ENCODE peak calls at places on chromosomes 2 and 18, in five cellular contexts. X is tibial nerve, U is H54, L is stomach, O is heart left ventricle. T is an unnamed sample.

GRCh38 chr2:15957881-15958713 is 17.7 kb downstream of the MYCN start:
- DNase-seq in X (no peak), U (no peak), L (no peak), O (no peak), T (no peak)

GRCh38 chr18:7856733-7857132 is 289.6 kb downstream of the PTPRM start:
- DNase-seq in U (no peak), L (no peak), O (no peak), X (no peak), T (no peak)

GRCh38 chr2:221570321-221571107 is 1.6 kb downstream of the EPHA4 start:
- DNase-seq in O (no peak), U (no peak), L (no peak), X (no peak), T (no peak)

GRCh38 chr2:138095336-138095735 is 131.1 kb downstream of the HNMT start:
- DNase-seq in O (no peak), U (no peak), X (no peak), L (no peak), T (no peak)

GRCh38 chr2:79977782-79978181 is 326.8 kb downstream of the LRRTM1 start:
- DNase-seq in X (no peak), U (no peak), O (no peak), L (no peak), T (no peak)

GRCh38 chr2:19746611-19747309 is 155.0 kb downstream of the TTC32 start:
- DNase-seq in X (no peak), O (no peak), U (peak), L (no peak), T (no peak)

GRCh38 chr2:142321706-142322280 is 191.0 kb upstream of the LRP1B start:
- DNase-seq in O (no peak), L (no peak), X (no peak), U (peak), T (no peak)

GRCh38 chr2:67323209-67323991 is 73.7 kb upstream of the ETAA1 start:
- DNase-seq in L (no peak), O (no peak), U (no peak), X (no peak), T (no peak)

GRCh38 chr2:98825043-98825350 is 94.1 kb upstream of the MGAT4A start:
- DNase-seq in O (no peak), X (no peak), U (no peak), L (no peak), T (no peak)

GRCh38 chr18:22816266-22817176 is 116.6 kb upstream of the RBBP8 start:
- DNase-seq in U (no peak), L (no peak), O (peak), X (no peak), T (no peak)

GRCh38 chr2:201806442-201806841 is at the start of gene CDK15:
- DNase-seq in L (no peak), O (no peak), X (no peak), U (no peak), T (peak)

GRCh38 chr2:42147641-42148274 is 21.4 kb upstream of the EML4 start:
- DNase-seq in L (no peak), U (no peak), X (no peak), O (no peak), T (no peak)

GRCh38 chr2:108396845-108397244 is 19.1 kb downstream of the SULT1C4 start:
- DNase-seq in O (no peak), U (no peak), L (no peak), X (no peak), T (no peak)

GRCh38 chr2:128781166-128781887 is 462.7 kb upstream of the HS6ST1 start:
- DNase-seq in O (no peak), U (no peak), L (no peak), X (no peak), T (peak)

GRCh38 chr2:101658387-101658786 is 39.1 kb upstream of the MAP4K4 start:
- DNase-seq in L (no peak), U (no peak), X (no peak), O (no peak), T (no peak)

GRCh38 chr2:152434395-152435182 is 99.6 kb downstream of the FMNL2 start:
- DNase-seq in X (no peak), L (no peak), U (no peak), O (no peak), T (no peak)

GRCh38 chr18:37270046-37270665 is 295.4 kb downstream of the CELF4 start:
- DNase-seq in X (peak), L (peak), O (peak), U (no peak), T (no peak)

GRCh38 chr2:17148298-17149228 is 369.7 kb downstream of the RAD51AP2 start:
- DNase-seq in O (no peak), U (no peak), L (peak), X (no peak), T (no peak)

GRCh38 chr2:10659898-10660568 is 29.7 kb downstream of the NOL10 start:
- DNase-seq in U (peak), O (no peak), L (peak), X (no peak), T (no peak)

GRCh38 chr2:202005272-202005887 is 28.3 kb upstream of the FZD7 start:
- DNase-seq in X (no peak), U (no peak), L (no peak), O (no peak), T (no peak)

GRCh38 chr2:34825671-34826070 is 1226.6 kb upstream of the FAM98A start:
- DNase-seq in O (no peak), X (no peak), U (no peak), L (no peak), T (no peak)

GRCh38 chr2:159995038-159995437 is 67.4 kb downstream of the PLA2R1 start:
- DNase-seq in O (no peak), U (no peak), X (no peak), L (no peak), T (no peak)

GRCh38 chr2:122500316-122501105 is 745.1 kb downstream of the TSN start:
- DNase-seq in O (no peak), L (no peak), U (no peak), X (no peak), T (no peak)

GRCh38 chr2:43086451-43087221 is 139.8 kb downstream of the ZFP36L2 start:
- DNase-seq in X (peak), L (no peak), O (peak), U (peak), T (peak)

GRCh38 chr2:180980943-180981898 is 816 bp downstream of the UBE2E3 start:
- DNase-seq in U (peak), O (peak), X (no peak), L (peak), T (peak)

GRCh38 chr2:96772903-96773675 is 12.4 kb downstream of the CNNM4 start:
- DNase-seq in L (no peak), U (no peak), O (no peak), X (no peak), T (no peak)

GRCh38 chr2:121502246-121502645 is 28.4 kb upstream of the RNU4ATAC start:
- DNase-seq in L (no peak), X (no peak), O (no peak), U (no peak), T (no peak)

GRCh38 chr18:13232971-13233565 is 14.5 kb downstream of the LDLRAD4 start:
- DNase-seq in O (no peak), X (no peak), U (no peak), L (no peak), T (no peak)

GRCh38 chr2:80086831-80087230 is 217.7 kb downstream of the LRRTM1 start:
- DNase-seq in O (no peak), L (no peak), X (no peak), U (no peak), T (no peak)

GRCh38 chr2:118089015-118089800 is 937 bp downstream of the INSIG2 start:
- DNase-seq in X (no peak), O (no peak), L (peak), U (peak), T (no peak)

GRCh38 chr2:120029672-120030640 is 17.1 kb downstream of the EPB41L5 start:
- DNase-seq in O (no peak), U (no peak), X (no peak), L (no peak), T (no peak)

GRCh38 chr2:101473911-101474751 is 781 bp downstream of the RFX8 start:
- DNase-seq in L (peak), U (no peak), X (no peak), O (peak), T (peak)

GRCh38 chr2:201151127-201152074 is 31.5 kb upstream of the CASP10 start:
- DNase-seq in X (no peak), L (no peak), U (peak), O (no peak), T (no peak)

GRCh38 chr2:221915926-221916325 is 343.8 kb upstream of the EPHA4 start:
- DNase-seq in X (no peak), O (no peak), U (no peak), L (no peak), T (no peak)

GRCh38 chr2:5788447-5788846 is 96.3 kb downstream of the SOX11 start:
- DNase-seq in U (no peak), O (no peak), L (no peak), X (no peak), T (no peak)

GRCh38 chr2:168969865-168970264 is 61.3 kb downstream of the ABCB11 start:
- DNase-seq in L (no peak), U (no peak), X (no peak), O (no peak), T (no peak)

GRCh38 chr2:112194480-112194879 is 56.3 kb downstream of the FBLN7 start:
- DNase-seq in L (no peak), X (no peak), U (no peak), O (no peak), T (no peak)

GRCh38 chr18:36633961-36634412 is 194.8 kb downstream of the TPGS2 start:
- DNase-seq in X (no peak), L (no peak), U (no peak), O (no peak), T (no peak)

GRCh38 chr2:167454036-167454435 is 565.8 kb downstream of the XIRP2 start:
- DNase-seq in O (no peak), X (no peak), L (no peak), U (no peak), T (no peak)

GRCh38 chr2:12928706-12929291 is 212.1 kb downstream of the TRIB2 start:
- DNase-seq in X (no peak), L (no peak), O (no peak), U (no peak), T (no peak)

DNA sequence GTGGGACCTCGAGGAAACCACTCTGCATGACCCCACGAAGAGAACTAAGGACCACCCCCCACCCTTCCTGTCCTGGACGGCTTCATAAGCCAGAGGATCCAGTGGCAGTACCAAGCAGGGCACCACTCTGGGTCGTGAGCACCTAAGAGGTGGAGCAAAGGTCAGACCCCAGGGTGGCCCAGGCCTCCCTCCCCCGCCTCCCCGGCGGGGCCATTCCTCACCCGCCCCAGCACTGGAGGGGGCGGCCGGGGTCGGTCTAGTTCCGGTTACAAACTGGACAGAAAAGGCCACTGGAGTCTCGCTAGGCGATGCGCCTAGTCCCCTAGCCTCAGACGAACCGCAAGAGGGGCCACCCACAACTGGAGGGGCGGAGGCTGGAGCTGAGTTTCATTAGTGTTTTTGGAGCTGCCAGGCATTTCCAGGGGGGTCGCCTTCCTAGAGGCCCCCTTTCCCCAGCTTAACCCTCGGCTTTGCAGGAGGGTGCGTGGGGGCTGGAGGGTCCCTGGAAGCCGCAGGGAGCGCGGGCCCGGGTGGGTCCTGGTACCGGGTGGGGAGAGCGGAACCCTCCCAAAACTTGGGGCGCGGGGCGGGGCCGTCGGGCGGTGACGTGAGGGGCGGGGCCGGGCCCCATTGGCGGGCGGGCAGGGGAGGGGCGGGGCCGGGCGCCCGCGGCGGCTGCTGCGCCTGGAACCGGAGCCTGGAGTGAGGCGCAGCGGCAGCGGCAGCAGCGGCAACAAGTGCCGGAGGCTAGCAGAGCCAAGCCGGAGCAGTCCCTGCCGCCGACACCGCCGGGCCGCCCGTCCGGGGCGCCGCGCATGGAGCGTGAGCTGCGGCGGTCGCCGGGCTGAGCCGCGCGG is at the start of gene B3GNT2:
- DNase-seq in U (peak), X (peak), O (peak), L (peak), T (peak)
- TF ChIP-seq POLR2A in U (peak), X (peak), O (peak), L (no peak), T (no peak)

DNA sequence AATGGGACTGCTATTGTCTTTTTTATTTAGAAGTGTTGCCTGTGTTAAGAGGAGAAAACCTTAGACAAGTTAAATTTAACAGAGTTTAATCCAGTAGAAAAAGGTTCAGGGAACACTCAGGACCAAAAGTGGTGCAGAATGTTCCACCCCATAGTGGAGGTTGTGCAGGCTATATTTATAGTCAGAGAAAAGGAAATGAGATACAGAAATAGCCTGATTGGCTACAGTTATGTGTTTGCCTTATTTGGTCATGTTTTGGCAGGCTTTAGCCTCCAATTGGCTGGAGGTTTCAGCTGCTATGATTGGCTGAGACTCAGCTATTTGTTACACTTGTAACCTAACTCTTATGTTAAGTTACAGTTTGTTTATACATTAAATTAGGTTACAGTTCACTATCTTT is 4.1 kb downstream of the STAMBP start:
- DNase-seq in X (no peak), U (no peak), L (no peak), O (no peak), T (no peak)
- TF ChIP-seq POLR2A in X (no peak), U (no peak), L (no peak), O (no peak), T (peak)

GRCh38 chr2:207394203-207394741 is 135.5 kb upstream of the CREB1 start:
- DNase-seq in L (no peak), X (no peak), O (no peak), U (no peak), T (no peak)
- TF ChIP-seq POLR2A in L (no peak), X (no peak), O (no peak), U (no peak), T (no peak)

GRCh38 chr2:233854241-233854981 is at the start of gene HJURP:
- DNase-seq in X (peak), L (peak), U (peak), O (peak), T (peak)
- TF ChIP-seq POLR2A in X (peak), L (no peak), U (peak), O (no peak), T (peak)

GRCh38 chr18:75208836-75209128 is 157 bp downstream of the PTGR3 start:
- DNase-seq in L (peak), X (no peak), O (no peak), U (no peak), T (peak)

GRCh38 chr18:75210274-75211001 is at the start of gene TSHZ1:
- DNase-seq in O (no peak), U (peak), X (no peak), L (peak), T (peak)

GRCh38 chr18:75208055-75208835 is 694 bp downstream of the PTGR3 start:
- DNase-seq in O (peak), L (peak), U (no peak), X (peak), T (peak)

GRCh38 chr18:75209952-75210261 is 690 bp upstream of the TSHZ1 start:
- DNase-seq in U (no peak), X (no peak), O (no peak), L (no peak), T (no peak)

GRCh38 chr18:75209129-75209951 is at the start of gene PTGR3:
- DNase-seq in O (peak), X (peak), U (peak), L (peak), T (peak)
- TF ChIP-seq POLR2A in O (no peak), X (peak), U (peak), L (no peak), T (no peak)

DNA sequence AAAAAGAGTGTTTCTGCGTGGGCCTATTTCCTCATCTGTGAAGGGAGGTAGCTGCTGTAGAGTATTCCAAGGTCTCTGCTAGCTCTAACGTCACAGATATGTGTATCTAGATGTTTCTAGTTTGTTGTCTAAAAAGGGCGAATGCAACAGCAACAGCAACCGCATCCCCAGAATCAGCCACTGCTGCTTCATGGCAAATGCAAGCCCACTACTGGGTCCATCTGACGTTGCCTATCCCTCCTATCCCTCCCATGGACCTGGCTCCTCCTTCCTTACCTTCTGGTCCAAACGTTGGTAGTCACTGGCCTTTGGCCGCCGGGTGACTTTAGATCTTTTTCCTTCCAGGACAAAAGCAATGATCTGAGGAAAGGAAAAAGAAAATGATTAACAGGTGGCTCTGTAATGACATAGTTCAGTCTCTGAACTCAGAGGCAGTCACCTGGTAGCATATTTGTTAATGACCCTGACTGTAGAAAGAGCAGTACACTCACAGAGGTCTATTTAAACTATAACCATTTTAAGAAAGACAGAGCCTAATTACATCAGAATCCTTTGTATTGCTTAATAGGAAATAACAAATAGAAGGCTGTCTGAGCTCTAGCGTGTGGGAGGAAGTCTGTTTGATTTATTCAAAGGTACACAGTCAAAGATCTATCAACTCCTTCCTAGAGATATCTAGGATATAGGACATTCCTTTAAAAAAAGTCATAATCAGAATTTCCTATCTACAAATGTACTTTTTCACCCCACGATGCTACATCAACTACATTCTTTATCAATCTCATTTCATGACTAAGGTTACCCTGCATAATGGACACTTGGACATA is 2.9 kb downstream of the TGOLN2 start:
- DNase-seq in L (no peak), U (no peak), O (no peak), X (no peak), T (peak)
- TF ChIP-seq POLR2A in L (no peak), U (no peak), O (no peak), X (no peak), T (no peak)

DNA sequence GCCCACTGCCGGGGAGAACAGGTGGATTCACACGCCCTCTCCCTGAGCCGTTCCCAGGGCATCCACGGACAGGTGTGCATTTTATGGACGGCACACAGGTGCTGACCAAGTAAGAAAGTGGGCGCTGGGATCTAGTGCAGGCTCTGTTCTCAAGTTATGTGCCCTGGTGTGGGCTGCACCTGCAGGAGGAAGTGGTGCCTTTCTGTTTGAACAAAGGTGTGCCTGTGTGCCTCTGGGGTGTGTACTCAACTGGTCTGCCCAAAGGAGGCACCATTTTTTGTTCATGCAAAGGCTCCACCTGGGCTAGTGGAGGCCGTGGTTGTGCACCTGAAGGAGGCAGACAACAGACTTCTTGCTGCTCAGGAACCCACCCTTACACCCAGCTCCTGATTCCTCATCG is 88.2 kb upstream of the HK2 start:
- DNase-seq in U (no peak), L (no peak), X (no peak), O (no peak), T (no peak)
- TF ChIP-seq POLR2A in U (no peak), L (no peak), X (no peak), O (no peak), T (no peak)

DNA sequence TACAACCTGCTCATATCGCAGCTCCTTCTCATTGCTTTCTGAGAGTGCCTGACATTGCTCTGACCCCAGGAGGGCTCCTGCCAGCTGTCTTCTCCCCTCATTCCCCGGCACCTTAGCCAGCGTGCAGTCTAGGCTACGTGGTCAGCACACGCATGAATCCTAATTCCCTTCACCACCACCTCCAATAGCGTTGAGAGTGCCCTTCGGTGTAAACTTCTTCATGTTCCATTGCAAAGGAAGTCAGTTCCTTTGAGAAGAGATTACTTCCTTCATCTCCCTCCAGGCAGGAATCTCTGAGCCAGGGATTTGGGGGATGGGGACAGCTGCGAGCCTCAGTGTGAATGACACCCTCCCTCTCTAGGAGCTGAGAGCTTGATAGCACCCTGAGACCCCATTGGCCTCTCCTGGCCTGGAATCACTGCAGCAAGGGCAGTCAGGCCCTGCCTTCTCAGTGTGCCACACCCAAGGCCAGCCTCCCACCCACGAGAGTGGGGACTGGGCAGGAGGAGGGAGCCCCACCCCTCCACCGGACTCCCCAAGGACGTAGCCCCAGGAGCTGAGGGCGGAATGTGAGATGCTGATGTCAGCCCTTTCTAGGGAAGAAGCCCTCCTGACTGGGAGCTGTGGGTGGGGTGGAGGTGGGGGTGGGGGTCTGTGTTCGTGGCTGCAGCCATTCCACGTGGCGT is 53.4 kb downstream of the SLC66A2 start:
- DNase-seq in O (peak), X (no peak), U (no peak), L (no peak), T (no peak)
- TF ChIP-seq POLR2A in O (no peak), X (no peak), U (no peak), L (no peak), T (no peak)

T was measured in sigmoid colon.